ENCODE peak calls at places on chromosomes 5 and 9, in nine cellular contexts. Q is MG63, E is fibroblast of lung, C is Right ventricle myocardium superior, M is HepG2, T is glutamatergic neuron, B is HTR-8/SVneo, J is DMS153, S is type B pancreatic cell. Z is an unnamed sample.

GRCh38 chr9:132494857-132495256 is 84.8 kb downstream of the CFAP77 start:
- DNase-seq in T (no peak), S (no peak), J (no peak), M (peak; percentile 35), E (no peak), Q (no peak), B (no peak), C (no peak), Z (no peak)

GRCh38 chr5:78896128-78896527 is 89.0 kb downstream of the ARSB start:
- DNase-seq in Q (peak; percentile 42), E (peak; percentile 75), S (no peak), T (no peak), M (no peak), C (no peak), J (no peak), B (no peak), Z (peak; percentile 75)

GRCh38 chr5:40191041-40191550 is 488.6 kb upstream of the PTGER4 start:
- DNase-seq in B (no peak), T (no peak), E (peak; percentile 15), M (no peak), J (peak; percentile 46), Q (no peak), S (no peak), C (no peak), Z (no peak)

GRCh38 chr9:95077766-95078382 is 239.6 kb downstream of the FANCC start:
- DNase-seq in M (no peak), T (peak; percentile 60), S (no peak), C (peak; percentile 55), B (no peak), Q (no peak), E (no peak), J (no peak), Z (no peak)

GRCh38 chr9:133537257-133537656 is 2.8 kb downstream of the ADAMTSL2 start:
- DNase-seq in Q (no peak), S (no peak), E (no peak), C (no peak), M (no peak), T (no peak), B (no peak), J (no peak), Z (no peak)

GRCh38 chr9:18907927-18908625 is 124.9 kb downstream of the SAXO1 start:
- DNase-seq in Q (no peak), C (no peak), M (no peak), J (no peak), B (no peak), S (no peak), T (no peak), E (no peak), Z (no peak)

GRCh38 chr5:4523038-4523437 is 617.1 kb upstream of the ADAMTS16 start:
- DNase-seq in S (no peak), M (no peak), T (no peak), E (no peak), J (no peak), B (no peak), Q (no peak), C (no peak), Z (no peak)

GRCh38 chr5:53095222-53095621 is 14.3 kb downstream of the MOCS2 start:
- DNase-seq in M (no peak), B (no peak), Q (no peak), J (no peak), C (no peak), E (no peak), S (no peak), T (no peak), Z (no peak)

GRCh38 chr9:20441704-20442423 is 180.4 kb downstream of the MLLT3 start:
- DNase-seq in J (no peak), E (peak; percentile 13), Q (no peak), S (no peak), B (no peak), M (no peak), T (no peak), C (no peak), Z (no peak)

GRCh38 chr5:181260720-181261319 is at the start of gene TRIM52:
- DNase-seq in M (peak; percentile 91), Q (peak; percentile 97), S (peak; percentile 89), J (no peak), B (peak; percentile 89), T (peak; percentile 96), E (peak; percentile 92), C (peak; percentile 96), Z (peak; percentile 88)

GRCh38 chr9:130770679-130771442 is 64.2 kb upstream of the ABL1 start:
- DNase-seq in J (peak; percentile 30), C (no peak), M (peak; percentile 50), B (peak; percentile 48), T (no peak), Q (no peak), E (peak; percentile 90), S (no peak), Z (peak; percentile 88)

GRCh38 chr9:90025816-90026215 is 421.0 kb downstream of the GADD45G start:
- DNase-seq in T (no peak), J (no peak), S (no peak), M (no peak), E (no peak), C (no peak), B (no peak), Q (peak; percentile 78), Z (no peak)

GRCh38 chr9:95018099-95018927 is 291.8 kb downstream of the AOPEP start:
- DNase-seq in S (no peak), Q (peak; percentile 39), T (no peak), B (peak; percentile 29), C (peak; percentile 53), J (no peak), E (peak; percentile 92), M (peak; percentile 20), Z (peak; percentile 96)

GRCh38 chr9:87557996-87558395 is 60.3 kb downstream of the DAPK1 start:
- DNase-seq in S (peak; percentile 18), T (no peak), E (peak; percentile 21), C (peak; percentile 64), M (no peak), B (no peak), Q (peak; percentile 46), J (no peak), Z (peak; percentile 72)

GRCh38 chr5:111739423-111739822 is 17.6 kb downstream of the NREP start:
- DNase-seq in C (no peak), M (no peak), J (no peak), T (no peak), B (no peak), E (no peak), Q (no peak), S (no peak), Z (no peak)

GRCh38 chr5:37619353-37619752 is 220.5 kb downstream of the GDNF start:
- DNase-seq in E (peak; percentile 89), T (no peak), B (no peak), S (no peak), Q (no peak), J (no peak), C (no peak), M (no peak), Z (peak; percentile 70)

GRCh38 chr9:38232895-38233294 is 159.6 kb upstream of the ALDH1B1 start:
- DNase-seq in B (no peak), J (peak; percentile 43), S (peak; percentile 56), E (no peak), M (no peak), T (no peak), C (no peak), Q (no peak), Z (no peak)

GRCh38 chr5:122063836-122064235 is 14.2 kb downstream of the LOX start:
- DNase-seq in T (no peak), S (no peak), C (no peak), E (peak; percentile 68), M (no peak), B (no peak), J (no peak), Q (no peak), Z (no peak)

GRCh38 chr9:109968332-109968657 is 188.3 kb downstream of the PALM2AKAP2 start:
- DNase-seq in C (no peak), T (no peak), E (no peak), Q (no peak), S (no peak), M (no peak), J (no peak), B (no peak), Z (no peak)

GRCh38 chr5:158212915-158213314 is 354.0 kb upstream of the CLINT1 start:
- DNase-seq in S (no peak), C (no peak), T (no peak), E (no peak), J (no peak), Q (no peak), B (no peak), M (no peak), Z (no peak)

GRCh38 chr9:128150594-128151342 is 1.5 kb downstream of the LCN2 start:
- DNase-seq in Q (no peak), E (no peak), C (peak; percentile 38), B (no peak), J (no peak), S (no peak), T (peak; percentile 56), M (peak; percentile 47), Z (no peak)

GRCh38 chr5:82595083-82595482 is 316.9 kb upstream of the RPS23 start:
- DNase-seq in E (no peak), C (no peak), M (no peak), S (no peak), J (no peak), Q (no peak), T (no peak), B (no peak), Z (no peak)

GRCh38 chr9:37531699-37532098 is 44.5 kb downstream of the FBXO10 start:
- DNase-seq in S (no peak), T (no peak), M (no peak), C (no peak), J (no peak), Q (no peak), B (no peak), E (no peak), Z (no peak)

GRCh38 chr5:168931638-168932345 is 352.6 kb upstream of the PANK3 start:
- DNase-seq in C (no peak), S (no peak), M (no peak), J (no peak), T (no peak), Q (no peak), E (no peak), B (peak; percentile 10), Z (peak; percentile 55)

GRCh38 chr9:70435948-70436347 is 21.5 kb upstream of the KLF9 start:
- DNase-seq in C (no peak), T (no peak), Q (no peak), J (no peak), B (no peak), S (no peak), M (no peak), E (peak; percentile 90), Z (peak; percentile 91)

GRCh38 chr5:104626122-104626521 is 1063.5 kb upstream of the NUDT12 start:
- DNase-seq in T (no peak), M (no peak), Q (no peak), C (no peak), B (no peak), E (peak; percentile 22), J (no peak), S (no peak), Z (no peak)

GRCh38 chr9:137745541-137745991 is 126.8 kb downstream of the EHMT1 start:
- DNase-seq in C (no peak), Q (no peak), B (no peak), E (no peak), T (peak; percentile 70), M (peak; percentile 15), S (no peak), J (peak; percentile 8), Z (peak; percentile 31)

GRCh38 chr9:89312154-89312616 is 1.2 kb downstream of the CKS2 start:
- DNase-seq in B (no peak), M (no peak), J (no peak), S (no peak), E (peak; percentile 40), Q (no peak), T (no peak), C (no peak), Z (no peak)

GRCh38 chr9:98995059-98995665 is 51.5 kb downstream of the COL15A1 start:
- DNase-seq in T (no peak), S (peak; percentile 53), J (no peak), M (no peak), E (peak; percentile 63), Q (peak; percentile 60), B (no peak), C (peak; percentile 85), Z (peak; percentile 45)